ENCODE peak calls at places on chromosomes 4 and X, in five cellular contexts. U, C, M, X and G are unnamed samples.

GRCh38 chrX:15973941-15974340 is 119.3 kb upstream of the AP1S2 start:
- DNase-seq in C (no peak), M (no peak), X (no peak), U (no peak), G (no peak)

GRCh38 chrX:153970398-153971123 is 1.1 kb downstream of the HCFC1 start:
- DNase-seq in C (no peak), U (no peak), X (peak), M (peak), G (peak)

GRCh38 chrX:115058276-115058675 is 40.9 kb upstream of the IL13RA2 start:
- DNase-seq in C (no peak), X (peak), U (no peak), M (no peak), G (peak)

GRCh38 chr4:12889054-12889453 is 595.1 kb downstream of the RAB28 start:
- DNase-seq in C (no peak), U (no peak), X (peak), M (peak), G (peak)

GRCh38 chr4:48343035-48343434 is 1.7 kb downstream of the SLAIN2 start:
- DNase-seq in X (no peak), M (peak), U (no peak), C (no peak), G (peak)

GRCh38 chrX:69361286-69361926 is 142.7 kb upstream of the NALF2 start:
- DNase-seq in U (no peak), X (peak), C (no peak), M (no peak), G (peak)

GRCh38 chr4:185566972-185567749 is 31.9 kb upstream of the PDLIM3 start:
- DNase-seq in C (no peak), U (no peak), M (no peak), X (peak), G (peak)

GRCh38 chr4:150662686-150663085 is 80.7 kb downstream of the MAB21L2 start:
- DNase-seq in C (no peak), U (no peak), X (no peak), M (no peak), G (no peak)

GRCh38 chr4:53786632-53787031 is 195.3 kb upstream of the LNX1 start:
- DNase-seq in C (no peak), U (no peak), X (no peak), M (no peak), G (no peak)

GRCh38 chr4:1566838-1567518 is 117.1 kb downstream of the FAM53A start:
- DNase-seq in M (no peak), C (no peak), U (no peak), X (no peak), G (no peak)

GRCh38 chr4:36549256-36549655 is 267.8 kb downstream of the DTHD1 start:
- DNase-seq in X (no peak), M (no peak), U (no peak), C (no peak), G (peak)

GRCh38 chr4:15457401-15458201 is 12.1 kb upstream of the CC2D2A start:
- DNase-seq in U (no peak), C (no peak), X (peak), M (peak), G (peak)

GRCh38 chr4:73596001-73596400 is 24.2 kb downstream of the RASSF6 start:
- DNase-seq in X (no peak), M (no peak), C (no peak), U (no peak), G (no peak)

GRCh38 chr4:150773032-150773431 is 191.1 kb downstream of the MAB21L2 start:
- DNase-seq in M (no peak), C (no peak), U (no peak), X (no peak), G (no peak)